ENCODE peak calls at places on chromosomes 16 and 17, in eight cellular contexts. L is activated CD8-positive, alpha-beta T cell treated with anti-CD3 and anti-CD28 coated beads for 36 hours; Q is stomach; D is astrocyte of the spinal cord; K is right atrium auricular region; O is Peyer's patch; X is left ventricle myocardium inferior; A is CD4-positive, alpha-beta T cell. R is an unnamed sample.

GRCh38 chr16:88735616-88736015 is 29.3 kb downstream of the CTU2 start:
- DNase-seq in L (no peak), Q (no peak), D (no peak), K (no peak), O (no peak), X (no peak), A (no peak), R (no peak)

GRCh38 chr16:84511180-84511800 is 6.8 kb upstream of the MEAK7 start:
- DNase-seq in L (peak; percentile 92), Q (peak; percentile 90), D (peak; percentile 89), K (peak; percentile 95), O (peak; percentile 79), X (peak; percentile 82), A (peak; percentile 82), R (no peak)

GRCh38 chr17:69500911-69501429 is 86.5 kb downstream of the MAP2K6 start:
- DNase-seq in L (no peak), Q (no peak), D (no peak), K (no peak), O (no peak), X (no peak), A (no peak), R (no peak)

GRCh38 chr16:81478876-81479496 is 34.4 kb downstream of the CMIP start:
- DNase-seq in L (peak; percentile 12), Q (peak; percentile 75), D (no peak), K (no peak), O (peak; percentile 87), X (peak; percentile 49), A (no peak), R (no peak)

GRCh38 chr17:45296003-45296832 is 20.6 kb downstream of the MAP3K14 start:
- DNase-seq in L (no peak), Q (no peak), D (no peak), K (no peak), O (peak; percentile 60), X (peak; percentile 37), A (no peak), R (no peak)

GRCh38 chr17:21774263-21774662 is 81.9 kb downstream of the KCNJ18 start:
- DNase-seq in L (no peak), Q (no peak), D (no peak), K (peak; percentile 16), O (no peak), X (no peak), A (no peak), R (no peak)

GRCh38 chr17:63774982-63775290 is 966 bp downstream of the DDX42 start:
- DNase-seq in L (no peak), Q (no peak), D (no peak), K (no peak), O (no peak), X (no peak), A (no peak), R (no peak)

GRCh38 chr17:55614061-55614460 is 102.8 kb upstream of the SMIM36 start:
- DNase-seq in L (no peak), Q (no peak), D (no peak), K (no peak), O (no peak), X (no peak), A (no peak), R (no peak)

GRCh38 chr16:4517812-4518211 is 20.8 kb downstream of the CDIP1 start:
- DNase-seq in L (peak; percentile 27), Q (no peak), D (peak; percentile 43), K (no peak), O (no peak), X (no peak), A (no peak), R (no peak)

GRCh38 chr17:68417317-68417716 is 40.0 kb downstream of the WIPI1 start:
- DNase-seq in L (no peak), Q (no peak), D (no peak), K (no peak), O (no peak), X (no peak), A (no peak), R (no peak)

GRCh38 chr17:79960788-79961522 is 74.7 kb downstream of the TBC1D16 start:
- DNase-seq in L (no peak), Q (no peak), D (no peak), K (no peak), O (no peak), X (no peak), A (no peak), R (no peak)

GRCh38 chr17:39144414-39144813 is 7.0 kb downstream of the PLXDC1 start:
- DNase-seq in L (no peak), Q (peak; percentile 90), D (peak; percentile 85), K (peak; percentile 91), O (no peak), X (peak; percentile 92), A (no peak), R (no peak)

GRCh38 chr17:49471089-49471683 is 23.9 kb upstream of the NGFR start:
- DNase-seq in L (no peak), Q (no peak), D (peak; percentile 23), K (no peak), O (no peak), X (peak; percentile 46), A (no peak), R (no peak)

GRCh38 chr17:28497931-28498330 is 8.2 kb upstream of the FOXN1 start:
- DNase-seq in L (no peak), Q (peak; percentile 77), D (no peak), K (no peak), O (no peak), X (no peak), A (no peak), R (no peak)

GRCh38 chr17:67289174-67289876 is 44.3 kb upstream of the HELZ start:
- DNase-seq in L (no peak), Q (peak; percentile 50), D (peak; percentile 55), K (peak; percentile 83), O (no peak), X (peak; percentile 90), A (no peak), R (no peak)

GRCh38 chr17:61122356-61122913 is 277.2 kb upstream of the TBX2 start:
- DNase-seq in L (no peak), Q (no peak), D (no peak), K (no peak), O (no peak), X (no peak), A (no peak), R (no peak)

GRCh38 chr17:57038486-57038885 is 46.6 kb upstream of the AKAP1 start:
- DNase-seq in L (no peak), Q (no peak), D (no peak), K (no peak), O (no peak), X (no peak), A (no peak), R (no peak)

GRCh38 chr16:27583634-27584033 is 33.7 kb downstream of the KATNIP start:
- DNase-seq in L (no peak), Q (no peak), D (no peak), K (no peak), O (no peak), X (no peak), A (no peak), R (no peak)

GRCh38 chr17:7191571-7192270 is 12.6 kb upstream of the ASGR1 start:
- DNase-seq in L (peak; percentile 60), Q (no peak), D (no peak), K (no peak), O (no peak), X (no peak), A (no peak), R (peak; percentile 53)

GRCh38 chr16:89359296-89360147 is 130.8 kb downstream of the ANKRD11 start:
- DNase-seq in L (no peak), Q (no peak), D (peak; percentile 32), K (no peak), O (no peak), X (no peak), A (no peak), R (no peak)

GRCh38 chr16:29784901-29785500 is 5.5 kb upstream of the KIF22 start:
- DNase-seq in L (peak; percentile 84), Q (peak; percentile 67), D (peak; percentile 54), K (peak; percentile 68), O (peak; percentile 65), X (peak; percentile 79), A (peak; percentile 73), R (peak; percentile 95)

GRCh38 chr17:31596382-31597323 is 205.2 kb downstream of the RAB11FIP4 start:
- DNase-seq in L (peak; percentile 42), Q (no peak), D (peak; percentile 97), K (peak; percentile 80), O (peak; percentile 78), X (peak; percentile 76), A (no peak), R (peak; percentile 97)

GRCh38 chr16:56189990-56190902 is 1.0 kb upstream of the GNAO1 start:
- DNase-seq in L (no peak), Q (no peak), D (peak; percentile 3), K (no peak), O (no peak), X (no peak), A (no peak), R (no peak)

GRCh38 chr16:86768231-86768791 is 190.0 kb downstream of the FOXL1 start:
- DNase-seq in L (no peak), Q (no peak), D (peak; percentile 80), K (no peak), O (no peak), X (no peak), A (no peak), R (no peak)
- TF ChIP-seq CTCF in L (no peak), Q (no peak), D (no peak), K (no peak), O (no peak), X (no peak), A (no peak), R (no peak)

GRCh38 chr16:2842340-2843000 is 12.4 kb downstream of the ZG16B start:
- DNase-seq in L (peak; percentile 89), Q (peak; percentile 50), D (peak; percentile 16), K (no peak), O (peak; percentile 16), X (peak; percentile 30), A (peak; percentile 60), R (no peak)
- TF ChIP-seq CTCF in L (peak; percentile 97), Q (peak; percentile 44), D (peak; percentile 57), K (peak; percentile 12), O (peak; percentile 39), X (peak; percentile 57), A (peak; percentile 66), R (peak; percentile 70)

GRCh38 chr16:53510704-53511070 is 7.7 kb upstream of the AKTIP start:
- DNase-seq in L (no peak), Q (no peak), D (no peak), K (no peak), O (no peak), X (no peak), A (no peak), R (no peak)
- TF ChIP-seq CTCF in L (peak; percentile 3), Q (no peak), D (no peak), K (no peak), O (no peak), X (peak; percentile 3), A (peak; percentile 45), R (peak; percentile 59)

DNA sequence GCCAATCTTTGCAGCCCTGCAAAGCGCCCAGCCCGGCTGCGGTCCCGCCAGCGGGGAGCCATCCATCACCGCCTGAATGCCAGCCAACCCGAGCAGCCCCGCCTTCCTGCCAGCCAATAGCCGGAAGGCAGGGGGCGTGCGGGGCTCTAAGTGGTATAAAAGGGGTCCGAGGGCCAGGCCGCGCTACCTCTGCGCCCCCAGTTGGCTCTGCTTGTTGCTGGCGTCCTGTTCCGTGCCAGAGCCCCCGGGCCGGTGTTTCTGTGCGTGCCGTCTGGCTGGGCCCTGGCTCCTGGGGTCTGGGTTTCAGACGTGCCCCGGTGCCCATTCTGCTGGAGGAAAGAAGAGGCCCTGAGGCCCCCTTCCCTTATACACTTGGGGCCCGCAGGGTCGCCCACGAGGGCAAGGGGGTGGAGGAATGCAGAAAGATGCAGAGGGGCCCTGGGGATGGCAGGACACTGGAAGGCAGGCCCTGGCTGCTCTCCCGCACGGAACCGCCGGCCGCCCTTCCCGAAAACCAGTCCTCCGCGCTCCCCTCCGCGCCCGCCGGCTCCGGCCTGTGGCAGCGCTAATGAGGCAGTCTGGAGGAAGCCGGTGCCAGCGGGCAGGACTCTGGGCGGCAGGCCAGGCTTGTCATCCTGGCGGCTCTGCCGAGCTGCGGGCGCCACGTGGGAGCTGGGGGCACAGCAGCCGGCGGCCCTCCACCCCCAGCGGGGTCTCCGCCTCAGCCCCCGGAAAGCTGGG is 14.0 kb downstream of the COPZ2 start:
- DNase-seq in L (peak; percentile 73), Q (peak; percentile 92), D (peak; percentile 59), K (peak; percentile 80), O (peak; percentile 59), X (peak; percentile 85), A (no peak), R (peak; percentile 98)
- TF ChIP-seq CTCF in L (peak; percentile 28), Q (peak; percentile 28), D (no peak), K (no peak), O (peak; percentile 26), X (peak; percentile 51), A (peak; percentile 36), R (peak; percentile 69)

R was measured in chondrocyte.